ENCODE peak calls at places on chromosomes 16 and 17, in four cellular contexts. One of them, this sample, is unnamed.

GRCh38 chr16:57815987-57816745 is 13.9 kb upstream of the KIFC3 start:
- DNase-seq in fibroblast of lung: peak; percentile 97
- DNase-seq in AG04450: peak; percentile 71
- DNase-seq in hepatocyte: peak; percentile 91
- DNase-seq in this sample: no peak

GRCh38 chr16:81492307-81492706 is 47.7 kb downstream of the CMIP start:
- DNase-seq in fibroblast of lung: peak; percentile 30
- DNase-seq in AG04450: no peak
- DNase-seq in hepatocyte: no peak
- DNase-seq in this sample: no peak

GRCh38 chr16:27404163-27404823 is 2.3 kb downstream of the IL21R start:
- DNase-seq in fibroblast of lung: no peak
- DNase-seq in AG04450: no peak
- DNase-seq in hepatocyte: no peak
- DNase-seq in this sample: no peak

GRCh38 chr17:62662855-62663254 is 35.4 kb downstream of the MRC2 start:
- DNase-seq in fibroblast of lung: no peak
- DNase-seq in AG04450: no peak
- DNase-seq in hepatocyte: no peak
- DNase-seq in this sample: no peak

GRCh38 chr16:4500283-4500682 is 24.1 kb downstream of the HMOX2 start:
- DNase-seq in fibroblast of lung: peak; percentile 88
- DNase-seq in AG04450: peak; percentile 60
- DNase-seq in hepatocyte: peak; percentile 77
- DNase-seq in this sample: no peak

GRCh38 chr17:69961488-69962145 is 113.4 kb upstream of the KCNJ16 start:
- DNase-seq in fibroblast of lung: no peak
- DNase-seq in AG04450: peak; percentile 67
- DNase-seq in hepatocyte: peak; percentile 34
- DNase-seq in this sample: no peak

GRCh38 chr17:83035722-83036121 is 43.7 kb upstream of the METRNL start:
- DNase-seq in fibroblast of lung: no peak
- DNase-seq in AG04450: no peak
- DNase-seq in hepatocyte: no peak
- DNase-seq in this sample: no peak

GRCh38 chr16:27844826-27845225 is 218.7 kb downstream of the GSG1L start:
- DNase-seq in fibroblast of lung: no peak
- DNase-seq in AG04450: no peak
- DNase-seq in hepatocyte: no peak
- DNase-seq in this sample: no peak

GRCh38 chr17:61481421-61481820 is 29.2 kb downstream of the TBX4 start:
- DNase-seq in fibroblast of lung: no peak
- DNase-seq in AG04450: no peak
- DNase-seq in hepatocyte: no peak
- DNase-seq in this sample: no peak

GRCh38 chr17:63191610-63192009 is 225.6 kb downstream of the TANC2 start:
- DNase-seq in fibroblast of lung: no peak
- DNase-seq in AG04450: no peak
- DNase-seq in hepatocyte: no peak
- DNase-seq in this sample: no peak

GRCh38 chr17:37490022-37490587 is 414 bp downstream of the DUSP14 start:
- DNase-seq in fibroblast of lung: peak; percentile 61
- DNase-seq in AG04450: no peak
- DNase-seq in hepatocyte: peak; percentile 89
- DNase-seq in this sample: peak; percentile 85

GRCh38 chr16:914453-914852 is 56.3 kb downstream of the LMF1 start:
- DNase-seq in fibroblast of lung: peak; percentile 6
- DNase-seq in AG04450: no peak
- DNase-seq in hepatocyte: peak; percentile 36
- DNase-seq in this sample: no peak

GRCh38 chr17:61415374-61416210 is 15.9 kb downstream of the TBX2 start:
- DNase-seq in fibroblast of lung: no peak
- DNase-seq in AG04450: no peak
- DNase-seq in hepatocyte: no peak
- DNase-seq in this sample: no peak

GRCh38 chr17:82103588-82104451 is 5.8 kb upstream of the FASN start:
- DNase-seq in fibroblast of lung: no peak
- DNase-seq in AG04450: no peak
- DNase-seq in hepatocyte: peak; percentile 90
- DNase-seq in this sample: no peak

GRCh38 chr17:50347087-50347893 is 1.4 kb downstream of the XYLT2 start:
- DNase-seq in fibroblast of lung: no peak
- DNase-seq in AG04450: no peak
- DNase-seq in hepatocyte: peak; percentile 7
- DNase-seq in this sample: no peak

GRCh38 chr16:14202697-14203096 is 131.6 kb downstream of the MRTFB start:
- DNase-seq in fibroblast of lung: peak; percentile 27
- DNase-seq in AG04450: no peak
- DNase-seq in hepatocyte: peak; percentile 31
- DNase-seq in this sample: no peak
- TF ChIP-seq CTCF in fibroblast of lung: no peak
- TF ChIP-seq CTCF in AG04450: peak; percentile 39
- TF ChIP-seq CTCF in hepatocyte: no peak
- TF ChIP-seq CTCF in this sample: peak; percentile 62

DNA sequence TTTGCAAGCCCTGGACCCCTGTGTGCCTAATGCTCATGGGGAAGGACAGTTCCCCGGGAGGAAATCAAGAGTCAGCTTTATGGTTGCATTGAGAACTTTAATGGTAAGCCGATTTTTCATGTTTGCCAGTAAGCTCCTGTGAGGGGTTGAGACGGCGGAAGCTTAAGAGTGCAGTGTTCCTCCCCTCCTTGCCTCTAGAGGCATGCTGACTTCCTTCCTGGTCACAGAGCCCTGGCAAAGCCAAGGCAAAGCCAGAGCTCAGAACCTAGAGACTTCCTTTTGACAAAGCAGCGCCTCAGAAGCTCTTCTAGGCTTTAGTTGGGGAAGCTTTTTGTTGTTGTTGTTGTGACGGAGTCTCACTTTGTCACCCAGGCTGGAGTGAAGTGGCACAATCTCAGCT is 2.7 kb upstream of the HEATR9 start:
- DNase-seq in fibroblast of lung: no peak
- DNase-seq in AG04450: no peak
- DNase-seq in hepatocyte: no peak
- DNase-seq in this sample: no peak
- TF ChIP-seq CTCF in fibroblast of lung: no peak
- TF ChIP-seq CTCF in AG04450: no peak
- TF ChIP-seq CTCF in hepatocyte: no peak
- TF ChIP-seq CTCF in this sample: no peak

GRCh38 chr16:66961065-66961744 is at the start of gene CES3:
- DNase-seq in fibroblast of lung: peak; percentile 42
- DNase-seq in AG04450: peak; percentile 20
- DNase-seq in hepatocyte: peak; percentile 84
- DNase-seq in this sample: no peak
- TF ChIP-seq CTCF in fibroblast of lung: peak; percentile 58
- TF ChIP-seq CTCF in AG04450: peak; percentile 80
- TF ChIP-seq CTCF in hepatocyte: peak; percentile 67
- TF ChIP-seq CTCF in this sample: peak; percentile 91

GRCh38 chr17:13283606-13284005 is 265.8 kb upstream of the ELAC2 start:
- DNase-seq in fibroblast of lung: no peak
- DNase-seq in AG04450: no peak
- DNase-seq in hepatocyte: no peak
- DNase-seq in this sample: no peak

GRCh38 chr17:13287226-13287625 is 269.4 kb upstream of the ELAC2 start:
- DNase-seq in fibroblast of lung: no peak
- DNase-seq in AG04450: no peak
- DNase-seq in hepatocyte: no peak
- DNase-seq in this sample: no peak

DNA sequence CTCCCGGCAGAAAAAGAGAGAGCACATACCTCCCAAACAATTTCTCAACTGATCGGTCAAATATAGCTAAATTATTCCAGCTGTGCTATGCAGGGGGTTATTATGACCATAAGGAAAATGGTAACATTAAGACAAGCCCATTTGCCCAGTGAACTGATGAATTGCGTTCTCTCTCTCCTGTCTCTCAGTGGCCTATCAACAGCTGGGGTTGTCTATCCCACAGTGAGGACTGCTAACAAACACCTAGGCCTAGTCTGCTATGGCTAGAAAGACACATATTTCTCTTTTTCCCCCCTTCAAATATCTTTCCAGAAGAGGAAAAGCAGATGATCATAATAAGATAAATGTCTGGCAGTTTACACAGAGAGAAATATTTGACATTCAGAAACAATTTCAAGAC is 263.8 kb upstream of the ELAC2 start:
- DNase-seq in fibroblast of lung: no peak
- DNase-seq in AG04450: no peak
- DNase-seq in hepatocyte: no peak
- DNase-seq in this sample: no peak
- TF ChIP-seq CTCF in fibroblast of lung: no peak
- TF ChIP-seq CTCF in AG04450: no peak
- TF ChIP-seq CTCF in hepatocyte: no peak
- TF ChIP-seq CTCF in this sample: no peak

This sample was measured in type B pancreatic cell.